ENCODE peak calls at places on chromosomes 1 and 21, in five cellular contexts. One of them, this sample, is unnamed. For H3K4me1, the result is how much of the 10 kb centered on the place peaks cover.

GRCh38 chr1:66351474-66351873 is 182.5 kb upstream of the SGIP1 start:
- DNase-seq in ascending aorta: no peak
- DNase-seq in GM12878: no peak
- DNase-seq in CD4-positive, alpha-beta memory T cell: no peak
- DNase-seq in colonic mucosa: no peak
- DNase-seq in this sample: no peak

GRCh38 chr1:183200451-183200850 is 14.4 kb downstream of the LAMC2 start:
- DNase-seq in ascending aorta: no peak
- DNase-seq in GM12878: no peak
- DNase-seq in CD4-positive, alpha-beta memory T cell: no peak
- DNase-seq in colonic mucosa: no peak
- DNase-seq in this sample: no peak

GRCh38 chr21:20186186-20186585 is 812.0 kb upstream of the NCAM2 start:
- DNase-seq in ascending aorta: no peak
- DNase-seq in GM12878: no peak
- DNase-seq in CD4-positive, alpha-beta memory T cell: no peak
- DNase-seq in colonic mucosa: no peak
- DNase-seq in this sample: no peak

GRCh38 chr1:19597463-19598309 is 46.4 kb upstream of the NBL1 start:
- DNase-seq in ascending aorta: no peak
- DNase-seq in GM12878: no peak
- DNase-seq in CD4-positive, alpha-beta memory T cell: peak
- DNase-seq in colonic mucosa: peak
- DNase-seq in this sample: no peak

GRCh38 chr1:159015440-159015909 is 5.8 kb downstream of the IFI16 start:
- DNase-seq in ascending aorta: peak
- DNase-seq in GM12878: peak
- DNase-seq in CD4-positive, alpha-beta memory T cell: peak
- DNase-seq in colonic mucosa: peak
- DNase-seq in this sample: peak

GRCh38 chr1:21822349-21822748 is 10.3 kb downstream of the LDLRAD2 start:
- DNase-seq in ascending aorta: no peak
- DNase-seq in GM12878: no peak
- DNase-seq in CD4-positive, alpha-beta memory T cell: no peak
- DNase-seq in colonic mucosa: no peak
- DNase-seq in this sample: no peak

GRCh38 chr1:214842856-214843255 is 239.7 kb upstream of the KCNK2 start:
- DNase-seq in ascending aorta: no peak
- DNase-seq in GM12878: no peak
- DNase-seq in CD4-positive, alpha-beta memory T cell: no peak
- DNase-seq in colonic mucosa: no peak
- DNase-seq in this sample: no peak

GRCh38 chr1:193417420-193417819 is 231.0 kb upstream of the B3GALT2 start:
- DNase-seq in ascending aorta: no peak
- DNase-seq in GM12878: no peak
- DNase-seq in CD4-positive, alpha-beta memory T cell: peak
- DNase-seq in colonic mucosa: no peak
- DNase-seq in this sample: no peak

GRCh38 chr1:182674346-182675246 is 9.8 kb downstream of the RGS8 start:
- DNase-seq in ascending aorta: no peak
- DNase-seq in GM12878: no peak
- DNase-seq in CD4-positive, alpha-beta memory T cell: no peak
- DNase-seq in colonic mucosa: no peak
- DNase-seq in this sample: peak

GRCh38 chr1:198517623-198518022 is 22.9 kb downstream of the ATP6V1G3 start:
- DNase-seq in ascending aorta: no peak
- DNase-seq in GM12878: no peak
- DNase-seq in CD4-positive, alpha-beta memory T cell: no peak
- DNase-seq in colonic mucosa: no peak
- DNase-seq in this sample: no peak

GRCh38 chr1:153194331-153195050 is 8.7 kb upstream of the LELP1 start:
- DNase-seq in ascending aorta: no peak
- DNase-seq in GM12878: no peak
- DNase-seq in CD4-positive, alpha-beta memory T cell: no peak
- DNase-seq in colonic mucosa: no peak
- DNase-seq in this sample: no peak

GRCh38 chr1:184826001-184826400 is 71.3 kb upstream of the EDEM3 start:
- DNase-seq in ascending aorta: no peak
- DNase-seq in GM12878: no peak
- DNase-seq in CD4-positive, alpha-beta memory T cell: no peak
- DNase-seq in colonic mucosa: no peak
- DNase-seq in this sample: no peak

GRCh38 chr21:29322570-29322957 is 23.8 kb downstream of the BACH1 start:
- DNase-seq in ascending aorta: no peak
- DNase-seq in GM12878: no peak
- DNase-seq in CD4-positive, alpha-beta memory T cell: no peak
- DNase-seq in colonic mucosa: no peak
- DNase-seq in this sample: no peak

GRCh38 chr1:198465201-198466144 is 75.0 kb downstream of the ATP6V1G3 start:
- DNase-seq in ascending aorta: no peak
- DNase-seq in GM12878: no peak
- DNase-seq in CD4-positive, alpha-beta memory T cell: peak
- DNase-seq in colonic mucosa: no peak
- DNase-seq in this sample: no peak

GRCh38 chr1:53134961-53135734 is 7.3 kb downstream of the SLC1A7 start:
- DNase-seq in ascending aorta: no peak
- DNase-seq in GM12878: no peak
- DNase-seq in CD4-positive, alpha-beta memory T cell: no peak
- DNase-seq in colonic mucosa: peak
- DNase-seq in this sample: peak

GRCh38 chr1:100354971-100355394 is 2.7 kb downstream of the CDC14A start:
- DNase-seq in ascending aorta: no peak
- DNase-seq in GM12878: no peak
- DNase-seq in CD4-positive, alpha-beta memory T cell: peak
- DNase-seq in colonic mucosa: peak
- DNase-seq in this sample: no peak

GRCh38 chr1:93878501-93878888 is 511 bp downstream of the DNTTIP2 start:
- DNase-seq in ascending aorta: no peak
- DNase-seq in GM12878: no peak
- DNase-seq in CD4-positive, alpha-beta memory T cell: peak
- DNase-seq in colonic mucosa: peak
- DNase-seq in this sample: no peak

GRCh38 chr1:155104605-155105534 is 22.8 kb upstream of the EFNA1 start:
- DNase-seq in ascending aorta: no peak
- DNase-seq in GM12878: no peak
- DNase-seq in CD4-positive, alpha-beta memory T cell: no peak
- DNase-seq in colonic mucosa: no peak
- DNase-seq in this sample: no peak

GRCh38 chr1:100545855-100546254 is 7.9 kb downstream of the GPR88 start:
- DNase-seq in ascending aorta: no peak
- DNase-seq in GM12878: no peak
- DNase-seq in CD4-positive, alpha-beta memory T cell: no peak
- DNase-seq in colonic mucosa: no peak
- DNase-seq in this sample: no peak

GRCh38 chr1:221440658-221441057 is 301.2 kb downstream of the DUSP10 start:
- DNase-seq in ascending aorta: no peak
- DNase-seq in GM12878: no peak
- DNase-seq in CD4-positive, alpha-beta memory T cell: no peak
- DNase-seq in colonic mucosa: no peak
- DNase-seq in this sample: no peak

GRCh38 chr1:213201380-213202155 is 150.5 kb downstream of the RPS6KC1 start:
- DNase-seq in ascending aorta: no peak
- DNase-seq in GM12878: no peak
- DNase-seq in CD4-positive, alpha-beta memory T cell: no peak
- DNase-seq in colonic mucosa: no peak
- DNase-seq in this sample: no peak

GRCh38 chr1:230807029-230807428 is 59.8 kb downstream of the CAPN9 start:
- DNase-seq in ascending aorta: peak
- DNase-seq in GM12878: no peak
- DNase-seq in CD4-positive, alpha-beta memory T cell: no peak
- DNase-seq in colonic mucosa: no peak
- DNase-seq in this sample: peak

GRCh38 chr1:75836528-75836927 is 39.8 kb downstream of the MSH4 start:
- DNase-seq in ascending aorta: no peak
- DNase-seq in GM12878: no peak
- DNase-seq in CD4-positive, alpha-beta memory T cell: no peak
- DNase-seq in colonic mucosa: no peak
- DNase-seq in this sample: no peak

GRCh38 chr1:163970699-163971098 is 588.3 kb upstream of the PBX1 start:
- DNase-seq in ascending aorta: no peak
- DNase-seq in GM12878: no peak
- DNase-seq in CD4-positive, alpha-beta memory T cell: no peak
- DNase-seq in colonic mucosa: no peak
- DNase-seq in this sample: no peak

GRCh38 chr21:31623664-31624063 is 35.8 kb upstream of the SOD1 start:
- DNase-seq in ascending aorta: no peak
- DNase-seq in GM12878: no peak
- DNase-seq in CD4-positive, alpha-beta memory T cell: no peak
- DNase-seq in colonic mucosa: no peak
- DNase-seq in this sample: no peak

GRCh38 chr1:247387500-247387899 is 28.5 kb upstream of the NLRP3 start:
- DNase-seq in ascending aorta: no peak
- DNase-seq in GM12878: no peak
- DNase-seq in CD4-positive, alpha-beta memory T cell: no peak
- DNase-seq in colonic mucosa: no peak
- DNase-seq in this sample: no peak

GRCh38 chr1:224542783-224543440 is 73.2 kb upstream of the CNIH3 start:
- DNase-seq in ascending aorta: no peak
- DNase-seq in GM12878: no peak
- DNase-seq in CD4-positive, alpha-beta memory T cell: peak
- DNase-seq in colonic mucosa: no peak
- DNase-seq in this sample: no peak

GRCh38 chr1:154313066-154313356 is 7.9 kb upstream of the AQP10 start:
- DNase-seq in ascending aorta: no peak
- DNase-seq in GM12878: no peak
- DNase-seq in CD4-positive, alpha-beta memory T cell: no peak
- DNase-seq in colonic mucosa: no peak
- DNase-seq in this sample: no peak

GRCh38 chr21:41771625-41771945 is 4.7 kb upstream of the RIPK4 start:
- DNase-seq in ascending aorta: no peak
- DNase-seq in GM12878: no peak
- DNase-seq in CD4-positive, alpha-beta memory T cell: no peak
- DNase-seq in colonic mucosa: no peak
- DNase-seq in this sample: no peak

DNA sequence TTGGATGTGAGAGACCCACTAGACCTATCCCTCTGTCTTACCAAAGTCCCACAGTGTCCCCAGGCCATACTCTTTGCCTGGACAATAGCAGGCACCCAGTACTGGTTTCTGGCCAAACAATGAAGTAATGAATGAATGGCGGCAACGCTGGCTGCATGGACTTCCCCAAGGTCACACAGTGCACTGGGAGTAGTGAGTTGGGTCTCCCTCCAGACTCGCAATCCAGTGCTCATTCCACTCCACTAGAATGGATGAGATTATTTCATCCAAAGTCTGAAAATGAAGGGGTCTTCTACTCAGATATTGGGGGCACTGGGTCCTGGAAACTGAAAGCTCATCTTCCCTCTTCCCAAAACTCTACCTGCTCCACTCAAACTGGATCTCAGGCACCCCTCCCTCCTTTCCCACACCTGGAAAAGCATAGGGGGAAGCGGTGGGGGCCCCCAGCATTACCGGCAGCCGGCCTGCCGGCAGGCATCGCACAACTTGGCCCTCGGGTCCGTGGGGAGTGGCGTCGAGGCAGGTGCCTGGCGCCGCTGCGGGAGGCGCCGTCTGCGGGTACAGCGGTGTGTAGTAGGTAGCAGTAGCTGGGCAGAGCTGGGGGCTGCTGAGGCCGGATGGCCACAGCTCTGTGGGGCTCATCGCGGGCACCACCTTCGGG is 814 bp downstream of the E2F2 start:
- DNase-seq in ascending aorta: no peak
- DNase-seq in GM12878: no peak
- DNase-seq in CD4-positive, alpha-beta memory T cell: no peak
- DNase-seq in colonic mucosa: no peak
- DNase-seq in this sample: no peak
- H3K4me1 ChIP-seq in ascending aorta: under half
- H3K4me1 ChIP-seq in GM12878: half or more
- H3K4me1 ChIP-seq in CD4-positive, alpha-beta memory T cell: half or more
- H3K4me1 ChIP-seq in colonic mucosa: under half
- H3K4me1 ChIP-seq in this sample: under half

GRCh38 chr1:162070825-162071224 is 1.3 kb downstream of the NOS1AP start:
- DNase-seq in ascending aorta: no peak
- DNase-seq in GM12878: no peak
- DNase-seq in CD4-positive, alpha-beta memory T cell: no peak
- DNase-seq in colonic mucosa: peak
- DNase-seq in this sample: no peak
- H3K4me3 ChIP-seq in ascending aorta: peak
- H3K4me3 ChIP-seq in GM12878: no peak
- H3K4me3 ChIP-seq in CD4-positive, alpha-beta memory T cell: peak
- H3K4me3 ChIP-seq in colonic mucosa: peak
- H3K4me3 ChIP-seq in this sample: peak

GRCh38 chr1:109397451-109398342 is at the start of gene SORT1:
- DNase-seq in ascending aorta: peak
- DNase-seq in GM12878: no peak
- DNase-seq in CD4-positive, alpha-beta memory T cell: peak
- DNase-seq in colonic mucosa: peak
- DNase-seq in this sample: peak
- H3K4me1 ChIP-seq in ascending aorta: under half
- H3K4me1 ChIP-seq in GM12878: under half
- H3K4me1 ChIP-seq in CD4-positive, alpha-beta memory T cell: under half
- H3K4me1 ChIP-seq in colonic mucosa: under half
- H3K4me1 ChIP-seq in this sample: half or more

GRCh38 chr1:5934058-5934884 is 58.0 kb downstream of the NPHP4 start:
- DNase-seq in ascending aorta: no peak
- DNase-seq in GM12878: no peak
- DNase-seq in CD4-positive, alpha-beta memory T cell: no peak
- DNase-seq in colonic mucosa: no peak
- DNase-seq in this sample: no peak
- H3K4me3 ChIP-seq in ascending aorta: no peak
- H3K4me3 ChIP-seq in GM12878: no peak
- H3K4me3 ChIP-seq in CD4-positive, alpha-beta memory T cell: no peak
- H3K4me3 ChIP-seq in colonic mucosa: no peak
- H3K4me3 ChIP-seq in this sample: no peak